ENCODE peak calls at places on chromosomes 16 and 17, in nine cellular contexts. One of them, this sample, is unnamed.

GRCh38 chr17:79174905-79175856 is 100.6 kb downstream of the ENGASE start:
- DNase-seq in tibial artery: no peak
- DNase-seq in tibial nerve: no peak
- DNase-seq in mucosa of descending colon: no peak
- DNase-seq in AG10803: no peak
- DNase-seq in lung: no peak
- DNase-seq in spleen: no peak
- DNase-seq in A673: no peak
- DNase-seq in kidney epithelial cell: no peak
- DNase-seq in this sample: no peak

GRCh38 chr16:11784048-11784780 is 12.8 kb downstream of the ZC3H7A start:
- DNase-seq in AG10803: peak; percentile 58
- DNase-seq in kidney epithelial cell: no peak
- DNase-seq in tibial nerve: no peak
- DNase-seq in tibial artery: no peak
- DNase-seq in A673: no peak
- DNase-seq in mucosa of descending colon: no peak
- DNase-seq in lung: no peak
- DNase-seq in spleen: no peak
- DNase-seq in this sample: no peak

GRCh38 chr17:73592531-73592961 is 51.7 kb downstream of the SDK2 start:
- DNase-seq in lung: no peak
- DNase-seq in AG10803: peak; percentile 70
- DNase-seq in tibial nerve: no peak
- DNase-seq in mucosa of descending colon: peak; percentile 56
- DNase-seq in spleen: peak; percentile 80
- DNase-seq in kidney epithelial cell: no peak
- DNase-seq in A673: no peak
- DNase-seq in tibial artery: no peak
- DNase-seq in this sample: no peak

GRCh38 chr17:45307290-45308015 is 9.4 kb downstream of the MAP3K14 start:
- DNase-seq in lung: no peak
- DNase-seq in mucosa of descending colon: no peak
- DNase-seq in kidney epithelial cell: no peak
- DNase-seq in A673: no peak
- DNase-seq in spleen: peak; percentile 83
- DNase-seq in tibial artery: peak; percentile 46
- DNase-seq in tibial nerve: no peak
- DNase-seq in AG10803: peak; percentile 88
- DNase-seq in this sample: no peak

GRCh38 chr16:48538746-48539484 is 71.1 kb downstream of the N4BP1 start:
- DNase-seq in AG10803: no peak
- DNase-seq in A673: no peak
- DNase-seq in tibial nerve: no peak
- DNase-seq in mucosa of descending colon: no peak
- DNase-seq in kidney epithelial cell: no peak
- DNase-seq in lung: no peak
- DNase-seq in tibial artery: no peak
- DNase-seq in spleen: no peak
- DNase-seq in this sample: no peak

GRCh38 chr16:76729525-76729924 is 452.3 kb downstream of the CNTNAP4 start:
- DNase-seq in tibial nerve: no peak
- DNase-seq in mucosa of descending colon: no peak
- DNase-seq in AG10803: no peak
- DNase-seq in A673: peak; percentile 3
- DNase-seq in tibial artery: no peak
- DNase-seq in spleen: no peak
- DNase-seq in kidney epithelial cell: peak; percentile 16
- DNase-seq in lung: no peak
- DNase-seq in this sample: no peak

GRCh38 chr16:12340151-12340733 is 363.7 kb downstream of the SNX29 start:
- DNase-seq in mucosa of descending colon: no peak
- DNase-seq in spleen: no peak
- DNase-seq in AG10803: peak; percentile 82
- DNase-seq in kidney epithelial cell: no peak
- DNase-seq in lung: peak; percentile 37
- DNase-seq in A673: no peak
- DNase-seq in tibial artery: no peak
- DNase-seq in tibial nerve: no peak
- DNase-seq in this sample: no peak

GRCh38 chr17:75645889-75646625 is 12.8 kb downstream of the SMIM5 start:
- DNase-seq in lung: peak; percentile 84
- DNase-seq in tibial artery: peak; percentile 44
- DNase-seq in A673: no peak
- DNase-seq in spleen: peak; percentile 83
- DNase-seq in AG10803: no peak
- DNase-seq in kidney epithelial cell: peak; percentile 86
- DNase-seq in mucosa of descending colon: peak; percentile 92
- DNase-seq in tibial nerve: no peak
- DNase-seq in this sample: no peak

GRCh38 chr17:28404812-28405570 is 1.0 kb downstream of the SLC46A1 start:
- DNase-seq in lung: no peak
- DNase-seq in tibial nerve: no peak
- DNase-seq in AG10803: no peak
- DNase-seq in tibial artery: no peak
- DNase-seq in mucosa of descending colon: no peak
- DNase-seq in kidney epithelial cell: no peak
- DNase-seq in A673: no peak
- DNase-seq in spleen: no peak
- DNase-seq in this sample: no peak

GRCh38 chr17:13498184-13498583 is 103.5 kb downstream of the HS3ST3A1 start:
- DNase-seq in A673: no peak
- DNase-seq in spleen: no peak
- DNase-seq in tibial artery: no peak
- DNase-seq in tibial nerve: no peak
- DNase-seq in mucosa of descending colon: no peak
- DNase-seq in lung: no peak
- DNase-seq in kidney epithelial cell: no peak
- DNase-seq in AG10803: no peak
- DNase-seq in this sample: no peak

GRCh38 chr16:69495821-69496220 is 69.9 kb upstream of the NFAT5 start:
- DNase-seq in tibial nerve: no peak
- DNase-seq in kidney epithelial cell: no peak
- DNase-seq in lung: no peak
- DNase-seq in tibial artery: no peak
- DNase-seq in A673: no peak
- DNase-seq in spleen: no peak
- DNase-seq in mucosa of descending colon: no peak
- DNase-seq in AG10803: no peak
- DNase-seq in this sample: no peak

GRCh38 chr17:82740906-82741759 is 5.7 kb downstream of the FN3K start:
- DNase-seq in AG10803: no peak
- DNase-seq in A673: no peak
- DNase-seq in lung: no peak
- DNase-seq in spleen: no peak
- DNase-seq in mucosa of descending colon: peak; percentile 15
- DNase-seq in tibial nerve: no peak
- DNase-seq in kidney epithelial cell: no peak
- DNase-seq in tibial artery: no peak
- DNase-seq in this sample: no peak

GRCh38 chr17:27741361-27741861 is 58.9 kb downstream of the NOS2 start:
- DNase-seq in mucosa of descending colon: no peak
- DNase-seq in lung: no peak
- DNase-seq in kidney epithelial cell: no peak
- DNase-seq in AG10803: peak; percentile 28
- DNase-seq in tibial artery: no peak
- DNase-seq in spleen: no peak
- DNase-seq in A673: no peak
- DNase-seq in tibial nerve: no peak
- DNase-seq in this sample: no peak

GRCh38 chr16:70460737-70461261 is 6.4 kb downstream of the FCSK start:
- DNase-seq in A673: peak; percentile 56
- DNase-seq in spleen: no peak
- DNase-seq in lung: no peak
- DNase-seq in tibial artery: no peak
- DNase-seq in mucosa of descending colon: no peak
- DNase-seq in kidney epithelial cell: no peak
- DNase-seq in AG10803: no peak
- DNase-seq in tibial nerve: no peak
- DNase-seq in this sample: no peak

GRCh38 chr17:3015890-3016289 is 47.5 kb downstream of the OR1D5 start:
- DNase-seq in tibial artery: no peak
- DNase-seq in tibial nerve: no peak
- DNase-seq in spleen: no peak
- DNase-seq in A673: no peak
- DNase-seq in kidney epithelial cell: no peak
- DNase-seq in AG10803: peak; percentile 19
- DNase-seq in lung: no peak
- DNase-seq in mucosa of descending colon: no peak
- DNase-seq in this sample: no peak

GRCh38 chr16:57771141-57771785 is 31.0 kb downstream of the KIFC3 start:
- DNase-seq in tibial nerve: no peak
- DNase-seq in tibial artery: no peak
- DNase-seq in mucosa of descending colon: peak; percentile 21
- DNase-seq in lung: no peak
- DNase-seq in AG10803: no peak
- DNase-seq in spleen: no peak
- DNase-seq in kidney epithelial cell: no peak
- DNase-seq in A673: no peak
- DNase-seq in this sample: no peak

GRCh38 chr16:74186589-74186988 is 110.0 kb upstream of the PSMD7 start:
- DNase-seq in tibial nerve: no peak
- DNase-seq in kidney epithelial cell: no peak
- DNase-seq in lung: no peak
- DNase-seq in AG10803: peak; percentile 47
- DNase-seq in mucosa of descending colon: no peak
- DNase-seq in tibial artery: no peak
- DNase-seq in spleen: no peak
- DNase-seq in A673: peak; percentile 92
- DNase-seq in this sample: peak; percentile 10

GRCh38 chr17:82805823-82806222 is 34.0 kb downstream of the ZNF750 start:
- DNase-seq in kidney epithelial cell: no peak
- DNase-seq in lung: no peak
- DNase-seq in tibial artery: no peak
- DNase-seq in AG10803: no peak
- DNase-seq in mucosa of descending colon: peak; percentile 29
- DNase-seq in spleen: no peak
- DNase-seq in A673: no peak
- DNase-seq in tibial nerve: no peak
- DNase-seq in this sample: no peak

GRCh38 chr16:69123894-69124293 is 8.5 kb downstream of the CHTF8 start:
- DNase-seq in mucosa of descending colon: no peak
- DNase-seq in spleen: peak; percentile 20
- DNase-seq in tibial artery: peak; percentile 41
- DNase-seq in tibial nerve: no peak
- DNase-seq in lung: no peak
- DNase-seq in kidney epithelial cell: no peak
- DNase-seq in AG10803: peak; percentile 72
- DNase-seq in A673: peak; percentile 88
- DNase-seq in this sample: peak; percentile 32

GRCh38 chr16:79164378-79164720 is 436.2 kb downstream of the MAF start:
- DNase-seq in tibial artery: no peak
- DNase-seq in mucosa of descending colon: no peak
- DNase-seq in lung: no peak
- DNase-seq in AG10803: no peak
- DNase-seq in kidney epithelial cell: no peak
- DNase-seq in tibial nerve: no peak
- DNase-seq in A673: no peak
- DNase-seq in spleen: no peak
- DNase-seq in this sample: no peak

DNA sequence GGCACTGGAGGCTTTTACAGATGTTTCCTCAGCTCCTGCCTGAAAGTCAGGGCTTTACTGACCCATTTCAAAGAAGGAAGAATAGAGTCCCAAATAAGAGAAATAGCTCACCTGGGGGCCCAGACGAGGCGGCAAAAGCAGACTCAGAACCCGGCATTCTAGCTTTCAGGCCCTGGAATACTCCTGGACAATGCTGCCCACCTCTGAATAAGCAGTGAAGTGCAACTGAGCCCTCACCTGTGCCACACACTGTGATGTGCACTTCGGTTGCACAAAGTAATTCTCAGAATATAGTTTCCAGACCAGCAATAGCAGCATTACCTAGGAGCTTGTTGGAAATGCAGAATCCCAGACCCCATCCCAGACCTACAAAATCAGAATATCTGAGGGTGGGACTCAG is 54.6 kb downstream of the ZNF423 start:
- DNase-seq in kidney epithelial cell: no peak
- DNase-seq in mucosa of descending colon: no peak
- DNase-seq in spleen: no peak
- DNase-seq in AG10803: no peak
- DNase-seq in lung: no peak
- DNase-seq in tibial artery: no peak
- DNase-seq in tibial nerve: no peak
- DNase-seq in A673: no peak
- DNase-seq in this sample: no peak
- TF ChIP-seq CTCF in kidney epithelial cell: no peak
- TF ChIP-seq CTCF in mucosa of descending colon: no peak
- TF ChIP-seq CTCF in spleen: no peak
- TF ChIP-seq CTCF in AG10803: no peak
- TF ChIP-seq CTCF in lung: no peak
- TF ChIP-seq CTCF in tibial artery: no peak
- TF ChIP-seq CTCF in tibial nerve: no peak
- TF ChIP-seq CTCF in A673: peak; percentile 17
- TF ChIP-seq CTCF in this sample: no peak

GRCh38 chr17:1227365-1227764 is 42.9 kb upstream of the BHLHA9 start:
- DNase-seq in tibial nerve: no peak
- DNase-seq in spleen: no peak
- DNase-seq in AG10803: no peak
- DNase-seq in kidney epithelial cell: no peak
- DNase-seq in mucosa of descending colon: no peak
- DNase-seq in A673: no peak
- DNase-seq in tibial artery: no peak
- DNase-seq in lung: no peak
- DNase-seq in this sample: no peak
- H3K4me3 ChIP-seq in tibial nerve: peak overlapping the region; percentile 55
- H3K4me3 ChIP-seq in spleen: no peak overlapping the region
- H3K4me3 ChIP-seq in AG10803: no peak overlapping the region
- H3K4me3 ChIP-seq in kidney epithelial cell: no peak overlapping the region
- H3K4me3 ChIP-seq in mucosa of descending colon: no peak overlapping the region
- H3K4me3 ChIP-seq in A673: no peak overlapping the region
- H3K4me3 ChIP-seq in tibial artery: peak overlapping the region; percentile 68
- H3K4me3 ChIP-seq in lung: no peak overlapping the region
- H3K4me3 ChIP-seq in this sample: no peak overlapping the region

DNA sequence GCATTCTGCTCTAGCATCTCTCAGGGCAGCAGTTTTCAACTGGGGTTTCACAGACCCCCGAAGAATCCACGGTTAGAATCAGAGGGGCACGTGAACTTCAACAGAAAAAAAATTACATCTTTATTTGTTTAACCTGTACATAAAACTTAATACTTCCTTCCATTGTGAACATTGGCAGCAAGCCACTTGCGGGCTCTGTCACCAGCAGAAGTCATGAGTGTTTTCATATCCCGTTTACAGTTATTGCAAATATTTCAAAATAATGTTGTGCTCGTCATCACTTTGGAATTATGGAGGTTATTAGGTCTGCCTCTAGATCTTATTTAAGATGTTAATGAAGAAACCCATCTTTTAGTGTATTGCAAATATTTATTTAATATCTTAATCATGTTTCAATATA is 109.8 kb downstream of the SDR42E1 start:
- DNase-seq in lung: peak; percentile 48
- DNase-seq in A673: no peak
- DNase-seq in kidney epithelial cell: no peak
- DNase-seq in tibial nerve: no peak
- DNase-seq in spleen: no peak
- DNase-seq in mucosa of descending colon: no peak
- DNase-seq in AG10803: peak; percentile 3
- DNase-seq in tibial artery: peak; percentile 32
- DNase-seq in this sample: no peak
- TF ChIP-seq CTCF in lung: no peak
- TF ChIP-seq CTCF in A673: no peak
- TF ChIP-seq CTCF in kidney epithelial cell: no peak
- TF ChIP-seq CTCF in tibial nerve: no peak
- TF ChIP-seq CTCF in spleen: no peak
- TF ChIP-seq CTCF in mucosa of descending colon: no peak
- TF ChIP-seq CTCF in AG10803: no peak
- TF ChIP-seq CTCF in tibial artery: no peak
- TF ChIP-seq CTCF in this sample: no peak

GRCh38 chr17:81518113-81518784 is 5.7 kb upstream of the ACTG1 start:
- DNase-seq in AG10803: no peak
- DNase-seq in kidney epithelial cell: no peak
- DNase-seq in spleen: no peak
- DNase-seq in lung: no peak
- DNase-seq in tibial artery: no peak
- DNase-seq in tibial nerve: no peak
- DNase-seq in mucosa of descending colon: no peak
- DNase-seq in A673: no peak
- DNase-seq in this sample: no peak
- H3K4me3 ChIP-seq in AG10803: peak overlapping the region; percentile 51
- H3K4me3 ChIP-seq in kidney epithelial cell: peak overlapping the region; percentile 40
- H3K4me3 ChIP-seq in spleen: peak overlapping the region; percentile 50
- H3K4me3 ChIP-seq in lung: no peak overlapping the region
- H3K4me3 ChIP-seq in tibial artery: peak overlapping the region; percentile 92
- H3K4me3 ChIP-seq in tibial nerve: peak overlapping the region; percentile 58
- H3K4me3 ChIP-seq in mucosa of descending colon: no peak overlapping the region
- H3K4me3 ChIP-seq in A673: no peak overlapping the region
- H3K4me3 ChIP-seq in this sample: peak overlapping the region; percentile 80